ENCODE peak calls at places on chromosome 11, in nine cellular contexts. H, S, Z, P, J, K, A, X and D are unnamed samples.

GRCh38 chr11:689630-690029 is 5.4 kb downstream of the DEAF1 start:
- DNase-seq in Z (no peak), A (no peak), X (no peak), S (no peak), P (no peak), J (no peak), K (no peak), H (no peak), D (no peak)

GRCh38 chr11:125305346-125305745 is 140.8 kb downstream of the PKNOX2 start:
- DNase-seq in Z (no peak), H (no peak), X (no peak), J (no peak), P (no peak), A (no peak), K (no peak), S (no peak), D (no peak)

GRCh38 chr11:3202759-3203158 is 15.9 kb downstream of the MRGPRG start:
- DNase-seq in J (no peak), S (peak; percentile 17), X (no peak), K (no peak), H (no peak), A (no peak), Z (no peak), P (no peak), D (no peak)

GRCh38 chr11:77320351-77320750 is 18.9 kb upstream of the GDPD4 start:
- DNase-seq in H (peak; percentile 21), A (no peak), S (no peak), K (no peak), J (no peak), P (no peak), Z (no peak), X (no peak), D (no peak)

GRCh38 chr11:102416974-102417373 is 35.6 kb downstream of the TMEM123 start:
- DNase-seq in A (no peak), P (no peak), X (no peak), Z (no peak), H (no peak), K (no peak), S (no peak), J (no peak), D (peak; percentile 41)

GRCh38 chr11:46293616-46294015 is 16.2 kb downstream of the CREB3L1 start:
- DNase-seq in S (no peak), P (peak; percentile 92), J (no peak), Z (no peak), A (no peak), K (no peak), H (peak; percentile 98), X (no peak), D (no peak)

GRCh38 chr11:93685196-93685595 is 23.7 kb downstream of the CEP295 start:
- DNase-seq in P (no peak), S (no peak), H (no peak), X (no peak), J (no peak), Z (no peak), K (no peak), A (no peak), D (no peak)

GRCh38 chr11:99548264-99548663 is 527.5 kb downstream of the CNTN5 start:
- DNase-seq in Z (no peak), S (no peak), A (no peak), K (no peak), P (no peak), X (no peak), H (peak; percentile 17), J (no peak), D (no peak)

GRCh38 chr11:117738246-117738957 is 58.6 kb downstream of the DSCAML1 start:
- DNase-seq in P (no peak), A (no peak), Z (no peak), J (no peak), H (peak; percentile 1), S (no peak), X (no peak), K (no peak), D (no peak)

GRCh38 chr11:132648841-132649240 is 883.5 kb downstream of the OPCML start:
- DNase-seq in S (no peak), H (peak; percentile 2), J (no peak), X (no peak), K (no peak), P (no peak), A (no peak), Z (no peak), D (no peak)

GRCh38 chr11:8094656-8095055 is 13.6 kb downstream of the TUB start:
- DNase-seq in P (no peak), H (no peak), S (no peak), X (peak; percentile 19), A (no peak), K (no peak), J (no peak), Z (no peak), D (no peak)

GRCh38 chr11:107316426-107316825 is 141.2 kb downstream of the CWF19L2 start:
- DNase-seq in K (no peak), P (no peak), H (no peak), X (no peak), S (no peak), A (no peak), J (no peak), Z (no peak), D (no peak)

GRCh38 chr11:46290598-46291309 is 13.3 kb downstream of the CREB3L1 start:
- DNase-seq in S (no peak), A (no peak), Z (no peak), P (peak; percentile 85), H (peak; percentile 98), K (no peak), J (no peak), X (peak; percentile 77), D (no peak)

GRCh38 chr11:83909579-83909978 is 623.4 kb upstream of the CCDC90B start:
- DNase-seq in H (no peak), J (no peak), S (no peak), Z (no peak), A (no peak), K (no peak), X (no peak), P (no peak), D (no peak)

GRCh38 chr11:21814169-21814568 is 378.7 kb upstream of the ANO5 start:
- DNase-seq in K (no peak), J (no peak), S (no peak), P (no peak), Z (no peak), A (no peak), H (no peak), X (no peak), D (no peak)

GRCh38 chr11:9613830-9614762 is 40.6 kb downstream of the WEE1 start:
- DNase-seq in P (peak; percentile 37), X (peak; percentile 90), A (peak; percentile 72), J (peak; percentile 73), Z (peak; percentile 83), H (peak; percentile 75), S (peak; percentile 85), K (peak; percentile 97), D (peak; percentile 84)

GRCh38 chr11:40825435-40825834 is 634.0 kb downstream of the LRRC4C start:
- DNase-seq in Z (no peak), H (no peak), A (no peak), J (no peak), P (no peak), K (no peak), S (no peak), X (no peak), D (no peak)

DNA sequence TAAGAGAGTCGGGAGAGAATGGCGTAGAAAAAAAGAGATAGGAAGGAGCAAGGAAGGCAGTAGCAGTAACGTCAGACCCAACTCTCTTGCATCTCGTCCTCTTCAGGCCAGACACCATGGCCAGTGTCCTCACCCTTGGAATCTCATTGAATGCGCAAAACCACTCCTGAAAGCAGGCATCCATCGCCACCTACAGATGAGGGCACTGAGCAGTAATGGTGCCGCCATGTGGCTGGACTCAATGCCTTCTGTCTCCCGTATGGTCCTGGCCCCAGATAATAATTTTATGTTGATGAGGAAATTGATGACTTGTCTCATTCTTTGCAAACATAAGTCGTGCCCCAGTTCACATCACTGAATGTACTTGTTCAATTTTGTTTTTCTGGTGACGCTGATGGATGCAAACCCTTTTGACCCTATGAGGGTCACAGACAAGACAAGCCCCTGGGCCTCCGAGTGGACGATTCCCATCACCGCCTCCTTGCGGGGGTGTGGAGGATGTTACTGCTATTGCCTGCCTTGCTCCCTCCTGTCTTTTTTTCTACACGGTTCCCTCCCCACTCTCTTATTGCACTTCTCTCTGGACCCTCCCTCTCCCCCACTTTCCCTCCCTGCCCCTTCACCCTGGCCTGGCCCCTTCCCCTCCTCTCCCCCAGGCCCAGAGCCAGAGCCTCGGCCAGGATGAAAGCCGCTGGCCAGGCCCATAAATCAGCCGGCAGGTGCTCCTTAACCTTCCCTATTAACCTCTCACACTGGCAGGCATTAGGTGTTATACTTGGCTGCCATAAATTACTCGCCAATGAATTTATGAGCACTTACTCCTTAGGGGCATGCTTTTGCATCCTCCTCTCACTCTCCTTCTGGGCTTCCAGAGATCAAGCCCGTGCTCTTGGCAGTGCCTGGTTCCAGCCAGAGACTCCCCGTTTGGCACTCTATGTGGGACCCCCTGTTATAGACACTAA is 18.1 kb upstream of the ALX4 start:
- DNase-seq in S (no peak), J (no peak), P (no peak), H (no peak), X (no peak), K (no peak), Z (no peak), A (no peak), D (no peak)
- H3K27me3 ChIP-seq in S (peaks cover 12% of the 10 kb centered on the region), J (peaks cover 92% of the 10 kb centered on the region), P (peaks cover 18% of the 10 kb centered on the region), H (peaks cover 86% of the 10 kb centered on the region), X (peaks cover 72% of the 10 kb centered on the region), K (peaks cover 6% of the 10 kb centered on the region), Z (peaks cover 4% of the 10 kb centered on the region), A (peaks cover 35% of the 10 kb centered on the region), D (no peaks in the 10 kb centered on the region)

DNA sequence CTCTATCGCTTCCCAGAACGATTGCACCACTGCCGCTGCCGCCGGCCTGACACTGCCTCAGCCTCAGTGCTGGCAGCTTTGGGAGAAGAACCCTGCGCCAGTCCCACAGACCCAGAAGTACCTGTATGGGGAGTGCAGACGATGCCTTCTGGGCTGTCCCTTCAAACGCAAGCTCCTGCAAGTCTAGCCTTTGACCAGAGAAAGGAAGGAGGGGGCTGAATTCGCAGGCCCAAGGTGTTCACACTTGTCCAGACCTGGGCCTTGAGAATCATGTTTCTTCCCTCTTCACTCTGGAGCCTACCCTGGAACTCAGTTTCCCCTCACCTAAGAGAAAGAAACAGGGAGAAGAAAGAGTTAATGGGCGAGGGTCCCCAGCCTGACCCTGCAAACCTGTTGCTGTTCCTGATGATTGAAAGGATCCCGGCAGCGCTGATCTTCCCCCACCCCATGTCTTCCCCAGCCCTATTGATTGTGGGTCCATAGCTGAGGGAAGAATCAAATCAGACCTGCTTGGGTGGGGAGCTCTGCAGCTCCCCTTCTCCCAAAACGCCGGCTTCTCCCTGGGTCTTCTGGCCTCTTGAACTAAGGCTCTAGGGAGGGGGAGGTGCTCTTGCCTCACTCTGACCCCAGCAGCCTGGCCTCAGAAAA is 786 bp upstream of the MCAM start:
- DNase-seq in X (no peak), P (no peak), H (no peak), S (no peak), J (no peak), A (no peak), Z (no peak), K (no peak), D (no peak)
- H3K27me3 ChIP-seq in X (no peaks in the 10 kb centered on the region), P (peaks cover 2% of the 10 kb centered on the region), H (no peaks in the 10 kb centered on the region), S (peaks cover 14% of the 10 kb centered on the region), J (peaks cover 37% of the 10 kb centered on the region), A (no peaks in the 10 kb centered on the region), Z (peaks cover 37% of the 10 kb centered on the region), K (no peaks in the 10 kb centered on the region), D (no peaks in the 10 kb centered on the region)

GRCh38 chr11:69818243-69819108 is 740 bp downstream of the FGF3 start:
- DNase-seq in A (no peak), X (no peak), J (no peak), K (no peak), P (no peak), Z (no peak), S (no peak), H (no peak), D (no peak)
- H3K27me3 ChIP-seq in A (peaks cover 68% of the 10 kb centered on the region), X (peaks cover 89% of the 10 kb centered on the region), J (peaks cover 90% of the 10 kb centered on the region), K (no peaks in the 10 kb centered on the region), P (peaks cover 49% of the 10 kb centered on the region), Z (peaks cover 70% of the 10 kb centered on the region), S (peaks cover 6% of the 10 kb centered on the region), H (peaks cover 78% of the 10 kb centered on the region), D (no peaks in the 10 kb centered on the region)

GRCh38 chr11:121556937-121557336 is 104.2 kb upstream of the SORL1-AS1 start:
- DNase-seq in J (no peak), X (no peak), K (no peak), P (no peak), H (no peak), S (no peak), A (no peak), Z (no peak), D (no peak)
- H3K27me3 ChIP-seq in J (no peaks in the 10 kb centered on the region), X (no peaks in the 10 kb centered on the region), K (no peaks in the 10 kb centered on the region), P (peaks cover 1% of the 10 kb centered on the region), H (no peaks in the 10 kb centered on the region), S (no peaks in the 10 kb centered on the region), A (no peaks in the 10 kb centered on the region), Z (no peaks in the 10 kb centered on the region), D (no peaks in the 10 kb centered on the region)